ENCODE peak calls at places on chromosomes 13 and 19, in six cellular contexts. One of them, this sample, is unnamed.

GRCh38 chr13:110396476-110396875 is 89.4 kb downstream of the COL4A2 start:
- DNase-seq in LHCN-M2: peak; percentile 82
- DNase-seq in progenitor cell of endocrine pancreas: no peak
- DNase-seq in NCI-H460: no peak
- DNase-seq in stimulated activated CD4-positive, alpha-beta T cell treated with anti-CD3 and anti-CD28 coated beads, Interleukin-1b, Interleukin-23, amount 100 ng/mL, for 1 hour: no peak
- DNase-seq in tibial artery: no peak
- DNase-seq in this sample: no peak

GRCh38 chr19:33804021-33804799 is 7.5 kb downstream of the KCTD15 start:
- DNase-seq in LHCN-M2: no peak
- DNase-seq in progenitor cell of endocrine pancreas: no peak
- DNase-seq in NCI-H460: no peak
- DNase-seq in stimulated activated CD4-positive, alpha-beta T cell treated with anti-CD3 and anti-CD28 coated beads, Interleukin-1b, Interleukin-23, amount 100 ng/mL, for 1 hour: no peak
- DNase-seq in tibial artery: peak; percentile 55
- DNase-seq in this sample: no peak

GRCh38 chr13:62875118-62875640 is 1459.5 kb upstream of the PCDH20 start:
- DNase-seq in LHCN-M2: no peak
- DNase-seq in progenitor cell of endocrine pancreas: no peak
- DNase-seq in NCI-H460: no peak
- DNase-seq in stimulated activated CD4-positive, alpha-beta T cell treated with anti-CD3 and anti-CD28 coated beads, Interleukin-1b, Interleukin-23, amount 100 ng/mL, for 1 hour: no peak
- DNase-seq in tibial artery: no peak
- DNase-seq in this sample: no peak

GRCh38 chr13:43742911-43743310 is 43.9 kb downstream of the ENOX1 start:
- DNase-seq in LHCN-M2: no peak
- DNase-seq in progenitor cell of endocrine pancreas: no peak
- DNase-seq in NCI-H460: no peak
- DNase-seq in stimulated activated CD4-positive, alpha-beta T cell treated with anti-CD3 and anti-CD28 coated beads, Interleukin-1b, Interleukin-23, amount 100 ng/mL, for 1 hour: no peak
- DNase-seq in tibial artery: no peak
- DNase-seq in this sample: no peak

GRCh38 chr13:28237944-28238343 is 99.6 kb downstream of the PAN3 start:
- DNase-seq in LHCN-M2: no peak
- DNase-seq in progenitor cell of endocrine pancreas: no peak
- DNase-seq in NCI-H460: no peak
- DNase-seq in stimulated activated CD4-positive, alpha-beta T cell treated with anti-CD3 and anti-CD28 coated beads, Interleukin-1b, Interleukin-23, amount 100 ng/mL, for 1 hour: no peak
- DNase-seq in tibial artery: no peak
- DNase-seq in this sample: no peak

GRCh38 chr13:40626566-40626965 is 39.9 kb downstream of the FOXO1 start:
- DNase-seq in LHCN-M2: no peak
- DNase-seq in progenitor cell of endocrine pancreas: no peak
- DNase-seq in NCI-H460: no peak
- DNase-seq in stimulated activated CD4-positive, alpha-beta T cell treated with anti-CD3 and anti-CD28 coated beads, Interleukin-1b, Interleukin-23, amount 100 ng/mL, for 1 hour: no peak
- DNase-seq in tibial artery: no peak
- DNase-seq in this sample: no peak

GRCh38 chr13:102694944-102695343 is at the start of gene METTL21C:
- DNase-seq in LHCN-M2: no peak
- DNase-seq in progenitor cell of endocrine pancreas: no peak
- DNase-seq in NCI-H460: no peak
- DNase-seq in stimulated activated CD4-positive, alpha-beta T cell treated with anti-CD3 and anti-CD28 coated beads, Interleukin-1b, Interleukin-23, amount 100 ng/mL, for 1 hour: no peak
- DNase-seq in tibial artery: no peak
- DNase-seq in this sample: no peak

GRCh38 chr13:78409172-78409571 is 194.2 kb downstream of the POU4F1 start:
- DNase-seq in LHCN-M2: no peak
- DNase-seq in progenitor cell of endocrine pancreas: no peak
- DNase-seq in NCI-H460: no peak
- DNase-seq in stimulated activated CD4-positive, alpha-beta T cell treated with anti-CD3 and anti-CD28 coated beads, Interleukin-1b, Interleukin-23, amount 100 ng/mL, for 1 hour: no peak
- DNase-seq in tibial artery: no peak
- DNase-seq in this sample: no peak

GRCh38 chr13:112969692-112970338 is 801 bp downstream of the MCF2L start:
- DNase-seq in LHCN-M2: no peak
- DNase-seq in progenitor cell of endocrine pancreas: no peak
- DNase-seq in NCI-H460: no peak
- DNase-seq in stimulated activated CD4-positive, alpha-beta T cell treated with anti-CD3 and anti-CD28 coated beads, Interleukin-1b, Interleukin-23, amount 100 ng/mL, for 1 hour: no peak
- DNase-seq in tibial artery: no peak
- DNase-seq in this sample: no peak

GRCh38 chr13:33610471-33611015 is 207.4 kb upstream of the RFC3 start:
- DNase-seq in LHCN-M2: peak; percentile 71
- DNase-seq in progenitor cell of endocrine pancreas: no peak
- DNase-seq in NCI-H460: peak; percentile 65
- DNase-seq in stimulated activated CD4-positive, alpha-beta T cell treated with anti-CD3 and anti-CD28 coated beads, Interleukin-1b, Interleukin-23, amount 100 ng/mL, for 1 hour: no peak
- DNase-seq in tibial artery: peak; percentile 28
- DNase-seq in this sample: no peak

GRCh38 chr13:85191996-85192395 is 607.2 kb downstream of the SLITRK6 start:
- DNase-seq in LHCN-M2: no peak
- DNase-seq in progenitor cell of endocrine pancreas: no peak
- DNase-seq in NCI-H460: no peak
- DNase-seq in stimulated activated CD4-positive, alpha-beta T cell treated with anti-CD3 and anti-CD28 coated beads, Interleukin-1b, Interleukin-23, amount 100 ng/mL, for 1 hour: no peak
- DNase-seq in tibial artery: no peak
- DNase-seq in this sample: no peak

GRCh38 chr13:102376314-102376713 is 25.5 kb downstream of the FGF14 start:
- DNase-seq in LHCN-M2: no peak
- DNase-seq in progenitor cell of endocrine pancreas: no peak
- DNase-seq in NCI-H460: no peak
- DNase-seq in stimulated activated CD4-positive, alpha-beta T cell treated with anti-CD3 and anti-CD28 coated beads, Interleukin-1b, Interleukin-23, amount 100 ng/mL, for 1 hour: no peak
- DNase-seq in tibial artery: no peak
- DNase-seq in this sample: no peak

GRCh38 chr13:69565334-69565733 is 542.3 kb upstream of the ATXN8OS start:
- DNase-seq in LHCN-M2: peak; percentile 2
- DNase-seq in progenitor cell of endocrine pancreas: no peak
- DNase-seq in NCI-H460: peak; percentile 13
- DNase-seq in stimulated activated CD4-positive, alpha-beta T cell treated with anti-CD3 and anti-CD28 coated beads, Interleukin-1b, Interleukin-23, amount 100 ng/mL, for 1 hour: no peak
- DNase-seq in tibial artery: no peak
- DNase-seq in this sample: no peak

GRCh38 chr19:5632241-5632612 is 9.3 kb downstream of the SAFB start:
- DNase-seq in LHCN-M2: no peak
- DNase-seq in progenitor cell of endocrine pancreas: no peak
- DNase-seq in NCI-H460: no peak
- DNase-seq in stimulated activated CD4-positive, alpha-beta T cell treated with anti-CD3 and anti-CD28 coated beads, Interleukin-1b, Interleukin-23, amount 100 ng/mL, for 1 hour: no peak
- DNase-seq in tibial artery: no peak
- DNase-seq in this sample: no peak

GRCh38 chr19:18639706-18640105 is 2.9 kb downstream of the KLHL26 start:
- DNase-seq in LHCN-M2: no peak
- DNase-seq in progenitor cell of endocrine pancreas: no peak
- DNase-seq in NCI-H460: no peak
- DNase-seq in stimulated activated CD4-positive, alpha-beta T cell treated with anti-CD3 and anti-CD28 coated beads, Interleukin-1b, Interleukin-23, amount 100 ng/mL, for 1 hour: no peak
- DNase-seq in tibial artery: no peak
- DNase-seq in this sample: no peak

GRCh38 chr19:5891938-5892771 is 11.4 kb downstream of the NDUFA11 start:
- DNase-seq in LHCN-M2: peak; percentile 37
- DNase-seq in progenitor cell of endocrine pancreas: peak; percentile 47
- DNase-seq in NCI-H460: peak; percentile 16
- DNase-seq in stimulated activated CD4-positive, alpha-beta T cell treated with anti-CD3 and anti-CD28 coated beads, Interleukin-1b, Interleukin-23, amount 100 ng/mL, for 1 hour: no peak
- DNase-seq in tibial artery: no peak
- DNase-seq in this sample: no peak

GRCh38 chr13:33110386-33110712 is 94.1 kb downstream of the KL start:
- DNase-seq in LHCN-M2: no peak
- DNase-seq in progenitor cell of endocrine pancreas: no peak
- DNase-seq in NCI-H460: no peak
- DNase-seq in stimulated activated CD4-positive, alpha-beta T cell treated with anti-CD3 and anti-CD28 coated beads, Interleukin-1b, Interleukin-23, amount 100 ng/mL, for 1 hour: no peak
- DNase-seq in tibial artery: no peak
- DNase-seq in this sample: no peak

GRCh38 chr13:113832631-113833030 is 31.2 kb downstream of the GAS6 start:
- DNase-seq in LHCN-M2: no peak
- DNase-seq in progenitor cell of endocrine pancreas: no peak
- DNase-seq in NCI-H460: no peak
- DNase-seq in stimulated activated CD4-positive, alpha-beta T cell treated with anti-CD3 and anti-CD28 coated beads, Interleukin-1b, Interleukin-23, amount 100 ng/mL, for 1 hour: no peak
- DNase-seq in tibial artery: no peak
- DNase-seq in this sample: no peak

GRCh38 chr13:107209811-107210210 is 641.9 kb upstream of the ARGLU1 start:
- DNase-seq in LHCN-M2: peak; percentile 3
- DNase-seq in progenitor cell of endocrine pancreas: no peak
- DNase-seq in NCI-H460: no peak
- DNase-seq in stimulated activated CD4-positive, alpha-beta T cell treated with anti-CD3 and anti-CD28 coated beads, Interleukin-1b, Interleukin-23, amount 100 ng/mL, for 1 hour: no peak
- DNase-seq in tibial artery: no peak
- DNase-seq in this sample: no peak

GRCh38 chr13:96632536-96633320 is 361.5 kb downstream of the OXGR1 start:
- DNase-seq in LHCN-M2: no peak
- DNase-seq in progenitor cell of endocrine pancreas: no peak
- DNase-seq in NCI-H460: no peak
- DNase-seq in stimulated activated CD4-positive, alpha-beta T cell treated with anti-CD3 and anti-CD28 coated beads, Interleukin-1b, Interleukin-23, amount 100 ng/mL, for 1 hour: no peak
- DNase-seq in tibial artery: no peak
- DNase-seq in this sample: no peak

GRCh38 chr19:58274771-58275199 is 4.0 kb upstream of the ZNF8 start:
- DNase-seq in LHCN-M2: peak; percentile 90
- DNase-seq in progenitor cell of endocrine pancreas: no peak
- DNase-seq in NCI-H460: no peak
- DNase-seq in stimulated activated CD4-positive, alpha-beta T cell treated with anti-CD3 and anti-CD28 coated beads, Interleukin-1b, Interleukin-23, amount 100 ng/mL, for 1 hour: no peak
- DNase-seq in tibial artery: no peak
- DNase-seq in this sample: no peak